ENCODE peak calls at places on chromosome 13, in five cellular contexts. N is H9, D is trophoblast cell, Z is H1, W is mesenchymal stem cell. S is an unnamed sample.

GRCh38 chr13:110197041-110197440 is 109.9 kb downstream of the COL4A1 start:
- DNase-seq in N (no peak), D (no peak), Z (no peak), W (peak; percentile 80), S (no peak)

GRCh38 chr13:24668955-24669354 is 11.3 kb upstream of the ATP12A start:
- DNase-seq in N (no peak), D (no peak), Z (no peak), W (no peak), S (no peak)

GRCh38 chr13:98405107-98405571 is 171.8 kb downstream of the STK24 start:
- DNase-seq in N (peak; percentile 65), D (no peak), Z (peak; percentile 10), W (no peak), S (peak; percentile 56)

GRCh38 chr13:114110091-114110829 is 22.2 kb downstream of the RASA3 start:
- DNase-seq in N (peak; percentile 73), D (no peak), Z (no peak), W (peak; percentile 61), S (no peak)

GRCh38 chr13:39515231-39515630 is 87.8 kb downstream of the LHFPL6 start:
- DNase-seq in N (no peak), D (no peak), Z (no peak), W (no peak), S (no peak)

GRCh38 chr13:66640231-66640630 is 589.9 kb downstream of the PCDH9 start:
- DNase-seq in N (no peak), D (no peak), Z (no peak), W (no peak), S (no peak)

GRCh38 chr13:27481766-27482165 is 31.4 kb upstream of the MTIF3 start:
- DNase-seq in N (peak; percentile 88), D (peak; percentile 63), Z (peak; percentile 58), W (peak; percentile 22), S (peak; percentile 56)

GRCh38 chr13:52925775-52926285 is 77.4 kb upstream of the PCDH8 start:
- DNase-seq in N (no peak), D (no peak), Z (no peak), W (no peak), S (no peak)

GRCh38 chr13:62119739-62120700 is 704.4 kb upstream of the PCDH20 start:
- DNase-seq in N (no peak), D (no peak), Z (no peak), W (peak; percentile 28), S (no peak)

GRCh38 chr13:52793507-52793906 is 53.9 kb upstream of the CNMD start:
- DNase-seq in N (no peak), D (no peak), Z (no peak), W (no peak), S (no peak)

GRCh38 chr13:61413572-61413971 is 2.1 kb downstream of the PCDH20 start:
- DNase-seq in N (peak; percentile 36), D (no peak), Z (no peak), W (no peak), S (peak; percentile 14)

GRCh38 chr13:97258801-97259200 is 36.7 kb downstream of the MBNL2 start:
- DNase-seq in N (no peak), D (no peak), Z (no peak), W (peak; percentile 66), S (no peak)

GRCh38 chr13:75357576-75358295 is 124.2 kb downstream of the TBC1D4 start:
- DNase-seq in N (peak; percentile 68), D (no peak), Z (peak; percentile 17), W (peak; percentile 62), S (peak; percentile 20)

GRCh38 chr13:46866150-46866549 is 30.7 kb downstream of the HTR2A start:
- DNase-seq in N (peak; percentile 58), D (peak; percentile 98), Z (peak; percentile 17), W (peak; percentile 96), S (no peak)

GRCh38 chr13:95704510-95704909 is 27.6 kb downstream of the DNAJC3 start:
- DNase-seq in N (no peak), D (peak; percentile 36), Z (no peak), W (no peak), S (no peak)

DNA sequence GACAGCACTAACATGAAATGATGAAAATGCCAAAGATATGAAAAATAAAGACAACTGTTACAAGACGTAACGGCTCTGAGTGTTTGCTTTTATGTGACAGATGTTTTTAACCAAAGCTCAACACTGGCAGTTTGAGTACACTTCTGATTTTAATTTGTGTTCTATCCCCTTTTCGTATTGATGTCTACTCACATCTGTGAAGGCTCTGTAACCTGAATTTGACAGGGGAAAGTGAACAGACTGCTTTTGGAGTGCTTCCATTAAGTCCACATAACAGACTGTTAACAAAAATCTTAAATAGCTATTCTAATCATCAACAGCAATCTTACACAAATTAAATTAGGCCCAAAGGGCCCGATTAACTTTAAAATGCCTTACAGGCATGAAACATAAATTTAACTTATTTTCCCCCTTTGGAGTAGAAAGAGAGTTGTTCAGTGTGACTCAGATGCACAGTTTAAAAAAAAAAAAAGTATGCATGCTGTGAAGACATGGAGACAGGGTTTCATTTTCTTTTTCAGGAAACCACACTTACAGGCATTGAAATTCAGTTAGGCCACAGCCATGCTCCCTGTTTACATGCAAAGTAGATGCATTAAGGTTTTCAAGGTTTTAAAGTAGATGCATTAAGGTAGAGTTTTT is 16.3 kb upstream of the RNASEH2B start:
- DNase-seq in N (no peak), D (no peak), Z (no peak), W (peak; percentile 63), S (no peak)
- H2BK12ac ChIP-seq in N (no peak overlapping the region), D (no peak overlapping the region), Z (no peak overlapping the region), W (no peak overlapping the region), S (no peak overlapping the region)

GRCh38 chr13:111371211-111371610 is 50.8 kb downstream of the TEX29 start:
- DNase-seq in N (no peak), D (no peak), Z (no peak), W (no peak), S (no peak)
- H2AFZ ChIP-seq in N (no peak overlapping the region), D (no peak overlapping the region), Z (no peak overlapping the region), W (no peak overlapping the region), S (no peak overlapping the region)

DNA sequence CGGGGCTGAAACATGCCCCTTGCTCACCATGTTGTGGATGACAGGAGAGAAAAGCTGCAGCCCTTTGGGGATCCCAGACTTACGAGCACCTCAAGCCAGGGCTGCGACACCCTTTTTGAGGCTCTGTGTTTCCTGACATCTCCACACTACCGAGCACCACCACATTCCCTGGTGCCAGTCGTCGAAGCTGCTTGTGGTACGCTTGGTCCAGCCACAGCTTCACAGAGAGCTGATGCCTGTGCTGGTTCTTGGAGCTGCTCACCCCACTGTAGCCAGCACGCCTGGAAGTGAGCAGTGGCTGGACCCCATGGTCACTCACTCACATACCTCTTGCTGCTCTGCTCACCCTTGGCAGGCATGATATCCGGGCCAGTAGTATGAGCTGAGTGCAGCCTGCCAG is 367.5 kb downstream of the SLITRK6 start:
- DNase-seq in N (no peak), D (no peak), Z (no peak), W (no peak), S (no peak)
- H2BK12ac ChIP-seq in N (no peak overlapping the region), D (peak overlapping the region; percentile 69), Z (no peak overlapping the region), W (no peak overlapping the region), S (no peak overlapping the region)

GRCh38 chr13:107743523-107743922 is 471.8 kb downstream of the LIG4 start:
- DNase-seq in N (no peak), D (no peak), Z (no peak), W (peak; percentile 74), S (no peak)
- H2AFZ ChIP-seq in N (no peak overlapping the region), D (no peak overlapping the region), Z (no peak overlapping the region), W (no peak overlapping the region), S (no peak overlapping the region)

GRCh38 chr13:84187626-84188025 is 305.4 kb upstream of the SLITRK1 start:
- DNase-seq in N (no peak), D (no peak), Z (no peak), W (no peak), S (no peak)
- H2BK12ac ChIP-seq in N (no peak overlapping the region), D (no peak overlapping the region), Z (no peak overlapping the region), W (no peak overlapping the region), S (no peak overlapping the region)

DNA sequence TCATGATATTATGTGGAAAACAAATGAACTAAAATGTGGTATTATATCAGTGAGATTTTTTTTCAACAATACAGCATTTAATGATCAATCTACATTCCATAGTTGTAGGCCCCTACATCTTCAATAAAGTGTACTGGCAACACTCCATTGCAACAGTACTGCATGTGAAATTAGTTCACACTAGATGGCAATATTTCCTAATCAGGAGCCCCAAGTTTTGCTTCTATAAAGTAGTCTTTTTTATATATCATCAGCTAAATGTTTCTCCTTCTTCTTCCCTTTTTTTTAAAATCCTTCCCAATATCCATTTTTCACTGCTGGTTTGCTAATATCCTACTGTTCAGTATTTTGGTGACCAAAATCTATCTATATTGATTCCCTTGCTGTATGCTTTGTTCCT is 528.3 kb upstream of the ATXN8OS start:
- DNase-seq in N (no peak), D (no peak), Z (no peak), W (peak; percentile 27), S (no peak)
- H2AFZ ChIP-seq in N (no peak overlapping the region), D (no peak overlapping the region), Z (no peak overlapping the region), W (no peak overlapping the region), S (peak overlapping the region; percentile 14)

GRCh38 chr13:88565566-88565965 is 894.4 kb downstream of the SLITRK5 start:
- DNase-seq in N (no peak), D (no peak), Z (no peak), W (no peak), S (no peak)
- H2BK12ac ChIP-seq in N (no peak overlapping the region), D (no peak overlapping the region), Z (no peak overlapping the region), W (no peak overlapping the region), S (no peak overlapping the region)

GRCh38 chr13:51585234-51585672 is 991 bp downstream of the WDFY2 start:
- DNase-seq in N (no peak), D (no peak), Z (no peak), W (peak; percentile 44), S (no peak)
- H2AFZ ChIP-seq in N (no peak overlapping the region), D (peak overlapping the region; percentile 53), Z (no peak overlapping the region), W (peak overlapping the region; percentile 36), S (peak overlapping the region; percentile 95)

DNA sequence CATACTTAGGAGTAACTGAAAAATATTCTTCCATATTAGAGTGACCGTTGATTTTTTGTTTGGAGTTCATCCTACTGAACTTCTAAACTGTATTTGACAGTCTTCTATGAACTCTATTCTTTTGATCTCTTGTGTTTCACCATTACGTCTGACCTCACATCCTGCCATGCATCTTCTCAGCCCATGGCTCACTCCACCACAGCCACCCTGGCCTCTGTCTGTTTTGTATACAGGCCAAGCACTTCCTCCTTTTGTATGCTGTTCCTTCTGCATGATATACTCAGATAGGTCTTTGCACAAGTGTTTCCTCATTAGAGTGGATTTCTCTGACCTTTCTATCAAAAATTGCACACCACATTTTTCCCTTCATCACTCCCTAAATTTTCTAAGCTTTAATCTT is 119.9 kb downstream of the MAB21L1 start:
- DNase-seq in N (no peak), D (no peak), Z (no peak), W (no peak), S (no peak)
- H2BK12ac ChIP-seq in N (no peak overlapping the region), D (no peak overlapping the region), Z (no peak overlapping the region), W (no peak overlapping the region), S (no peak overlapping the region)

GRCh38 chr13:71524245-71525002 is 342.6 kb downstream of the DACH1 start:
- DNase-seq in N (no peak), D (no peak), Z (no peak), W (no peak), S (no peak)

GRCh38 chr13:71522976-71523517 is 344.0 kb downstream of the DACH1 start:
- DNase-seq in N (no peak), D (no peak), Z (no peak), W (no peak), S (no peak)

DNA sequence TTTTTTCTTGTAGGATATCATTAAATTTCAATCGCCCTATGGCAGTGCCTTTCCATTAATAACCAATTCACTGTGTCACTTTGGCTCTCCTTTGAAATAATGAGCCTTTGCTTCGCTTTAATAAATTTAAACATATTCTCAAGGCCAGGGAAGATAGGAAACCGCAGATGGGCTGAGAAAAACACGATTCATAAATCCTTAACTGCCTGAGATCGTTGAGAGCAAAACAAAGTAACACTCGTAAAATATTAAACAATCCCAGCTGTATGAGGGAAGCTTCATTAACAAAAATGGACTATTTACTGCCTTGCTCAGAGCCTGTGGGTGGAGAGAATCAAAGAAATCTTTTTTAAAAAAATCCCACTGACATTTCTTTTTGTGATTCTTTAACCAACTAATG is 342.0 kb downstream of the DACH1 start:
- DNase-seq in N (no peak), D (no peak), Z (no peak), W (no peak), S (no peak)
- H2AFZ ChIP-seq in N (no peak overlapping the region), D (no peak overlapping the region), Z (no peak overlapping the region), W (no peak overlapping the region), S (no peak overlapping the region)

S was measured in neuronal stem cell.